ENCODE peak calls at places on chromosomes 6 and 20, in four cellular contexts. K is NCI-H1105 treated with DMSO at 0.1 percent for 48 hours, U is ACHN, W is T-cell. L is an unnamed sample.

GRCh38 chr20:61951695-61952533 is 113.8 kb downstream of the TAF4 start:
- DNase-seq in U (no peak), K (no peak), W (no peak), L (no peak)

GRCh38 chr20:13302647-13303425 is 81.8 kb downstream of the ISM1 start:
- DNase-seq in K (peak), W (peak), U (peak), L (peak)

GRCh38 chr20:17845701-17846475 is 122.7 kb downstream of the SNX5 start:
- DNase-seq in W (no peak), K (no peak), U (no peak), L (no peak)

GRCh38 chr20:8117636-8118413 is 14.2 kb upstream of the PLCB1 start:
- DNase-seq in U (no peak), K (no peak), W (no peak), L (no peak)

GRCh38 chr6:31575952-31576684 is 753 bp downstream of the TNF start:
- DNase-seq in W (no peak), K (no peak), U (no peak), L (no peak)

GRCh38 chr6:2229039-2229438 is 16.4 kb downstream of the GMDS start:
- DNase-seq in K (no peak), U (no peak), W (no peak), L (no peak)

GRCh38 chr20:61806995-61807394 is 258.7 kb downstream of the TAF4 start:
- DNase-seq in W (no peak), U (no peak), K (no peak), L (no peak)

GRCh38 chr6:23003671-23004598 is 434.6 kb downstream of the HDGFL1 start:
- DNase-seq in W (no peak), K (no peak), U (no peak), L (no peak)

GRCh38 chr6:144173971-144174370 is 23.7 kb downstream of the STX11 start:
- DNase-seq in W (no peak), U (no peak), K (no peak), L (no peak)

GRCh38 chr6:37303891-37304503 is 46.1 kb upstream of the TMEM217 start:
- DNase-seq in K (peak), U (peak), W (no peak), L (peak)

GRCh38 chr20:20446001-20446400 is 78.1 kb downstream of the INSM1 start:
- DNase-seq in W (no peak), K (no peak), U (no peak), L (no peak)

GRCh38 chr6:145332001-145332400 is 403.3 kb downstream of the EPM2A start:
- DNase-seq in U (no peak), W (no peak), K (no peak), L (no peak)

GRCh38 chr6:163901681-163902080 is 487.2 kb downstream of the QKI start:
- DNase-seq in W (no peak), U (no peak), K (no peak), L (no peak)

GRCh38 chr20:53981752-53982437 is 88.5 kb downstream of the BCAS1 start:
- DNase-seq in U (no peak), W (no peak), K (no peak), L (peak)

GRCh38 chr6:107539409-107539808 is 49.5 kb downstream of the SOBP start:
- DNase-seq in K (no peak), U (peak), W (no peak), L (no peak)

GRCh38 chr6:72553531-72554202 is 68.2 kb upstream of the KCNQ5 start:
- DNase-seq in U (peak), K (peak), W (no peak), L (no peak)

GRCh38 chr20:56522311-56522710 is 2.2 kb upstream of the FAM209A start:
- DNase-seq in K (no peak), U (no peak), W (no peak), L (no peak)

GRCh38 chr20:58153121-58153520 is 75.3 kb downstream of the ANKRD60 start:
- DNase-seq in K (no peak), U (no peak), W (no peak), L (no peak)

GRCh38 chr6:79246891-79247290 is 12.4 kb upstream of the HMGN3 start:
- DNase-seq in U (no peak), W (no peak), K (no peak), L (peak)

GRCh38 chr20:1323256-1323655 is 5.7 kb downstream of the SDCBP2 start:
- DNase-seq in W (no peak), U (no peak), K (no peak), L (no peak)

GRCh38 chr20:63347950-63348827 is 13.0 kb downstream of the CHRNA4 start:
- DNase-seq in U (no peak), W (no peak), K (no peak), L (no peak)

GRCh38 chr6:167047554-167047953 is 48.4 kb downstream of the CEP43 start:
- DNase-seq in W (peak), K (no peak), U (no peak), L (peak)

GRCh38 chr20:45017281-45017680 is 51.0 kb downstream of the STK4 start:
- DNase-seq in K (no peak), U (no peak), W (no peak), L (no peak)

GRCh38 chr6:117346142-117346930 is 79.4 kb downstream of the ROS1 start:
- DNase-seq in K (peak), W (no peak), U (peak), L (peak)